ENCODE peak calls at places on chromosomes 1 and 21, in ten cellular contexts. R, I, K, P, L, T, G, Z, B and F are unnamed samples.
A peak's percentile ranks its signal among the peaks of the same experiment; 100 is the strongest.

GRCh38 chr1:100455478-100456072 is 82.4 kb upstream of the GPR88 start:
- DNase-seq in R (no peak), I (no peak), K (peak; percentile 39), P (no peak), L (no peak), T (peak; percentile 35), G (no peak), Z (no peak), B (no peak), F (no peak)

GRCh38 chr1:182716740-182717720 is 32.6 kb upstream of the RGS8 start:
- DNase-seq in R (no peak), I (no peak), K (no peak), P (no peak), L (peak; percentile 22), T (no peak), G (no peak), Z (no peak), B (no peak), F (no peak)

GRCh38 chr1:46611691-46612221 is 4.9 kb downstream of the MOB3C start:
- DNase-seq in R (no peak), I (no peak), K (no peak), P (no peak), L (no peak), T (no peak), G (no peak), Z (peak; percentile 48), B (no peak), F (no peak)

GRCh38 chr21:15894596-15894995 is 164.8 kb downstream of the USP25 start:
- DNase-seq in R (no peak), I (no peak), K (no peak), P (no peak), L (no peak), T (peak; percentile 51), G (no peak), Z (no peak), B (no peak), F (no peak)

GRCh38 chr1:151773698-151774097 is 10.4 kb upstream of the MRPL9 start:
- DNase-seq in R (no peak), I (no peak), K (no peak), P (no peak), L (no peak), T (peak; percentile 47), G (no peak), Z (no peak), B (no peak), F (no peak)

GRCh38 chr1:203592728-203593127 is 33.9 kb upstream of the ATP2B4 start:
- DNase-seq in R (no peak), I (no peak), K (no peak), P (no peak), L (no peak), T (peak; percentile 95), G (no peak), Z (no peak), B (no peak), F (no peak)

GRCh38 chr1:41013024-41013423 is 8.5 kb downstream of the SLFNL1 start:
- DNase-seq in R (no peak), I (no peak), K (no peak), P (no peak), L (no peak), T (no peak), G (no peak), Z (no peak), B (no peak), F (no peak)

GRCh38 chr1:42926235-42926869 is 32.3 kb downstream of the SLC2A1 start:
- DNase-seq in R (no peak), I (no peak), K (no peak), P (no peak), L (no peak), T (no peak), G (no peak), Z (peak; percentile 43), B (no peak), F (no peak)

GRCh38 chr1:202631076-202631923 is 79.0 kb downstream of the SYT2 start:
- DNase-seq in R (no peak), I (no peak), K (no peak), P (no peak), L (no peak), T (no peak), G (no peak), Z (no peak), B (no peak), F (no peak)

GRCh38 chr1:100710881-100711660 is 8.5 kb upstream of the VCAM1 start:
- DNase-seq in R (no peak), I (no peak), K (no peak), P (no peak), L (no peak), T (peak; percentile 57), G (no peak), Z (no peak), B (no peak), F (no peak)

GRCh38 chr1:226820935-226821718 is 49.3 kb upstream of the PSEN2 start:
- DNase-seq in R (peak; percentile 90), I (peak; percentile 99), K (no peak), P (no peak), L (no peak), T (peak; percentile 98), G (no peak), Z (no peak), B (no peak), F (no peak)

GRCh38 chr1:41496080-41497055 is 11.9 kb upstream of the EDN2 start:
- DNase-seq in R (peak; percentile 90), I (no peak), K (no peak), P (no peak), L (peak; percentile 59), T (peak; percentile 92), G (peak; percentile 57), Z (peak; percentile 95), B (peak; percentile 56), F (peak; percentile 89)

GRCh38 chr1:19622204-19622603 is 21.9 kb upstream of the NBL1 start:
- DNase-seq in R (no peak), I (no peak), K (no peak), P (no peak), L (no peak), T (no peak), G (no peak), Z (no peak), B (no peak), F (no peak)

DNA sequence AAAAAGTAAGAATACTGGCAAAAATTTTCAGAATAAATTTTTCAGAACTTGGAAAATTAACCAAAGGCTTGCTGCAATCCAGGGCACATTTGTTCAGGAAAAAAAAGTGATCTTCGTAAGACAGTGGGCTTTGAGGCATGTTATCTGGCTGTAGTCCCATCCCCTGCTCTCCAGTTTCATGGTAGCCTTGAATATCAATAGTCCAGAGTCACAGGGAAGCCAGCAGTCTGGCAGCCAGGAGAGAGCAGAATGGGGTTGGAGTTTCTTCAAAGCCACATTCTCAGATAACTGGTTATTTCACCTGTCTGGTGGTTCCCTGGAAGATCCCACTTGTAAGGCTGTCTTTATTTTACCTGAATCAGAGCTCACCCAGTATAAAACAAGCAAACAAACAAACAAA is 669.3 kb downstream of the MATN1 start:
- DNase-seq in R (no peak), I (no peak), K (no peak), P (no peak), L (no peak), T (no peak), G (no peak), Z (no peak), B (no peak), F (no peak)
- TF ChIP-seq CTCF in R (no peak), I (no peak), K (no peak), P (no peak), L (no peak), T (no peak), G (no peak), Z (no peak), B (no peak), F (no peak)

DNA sequence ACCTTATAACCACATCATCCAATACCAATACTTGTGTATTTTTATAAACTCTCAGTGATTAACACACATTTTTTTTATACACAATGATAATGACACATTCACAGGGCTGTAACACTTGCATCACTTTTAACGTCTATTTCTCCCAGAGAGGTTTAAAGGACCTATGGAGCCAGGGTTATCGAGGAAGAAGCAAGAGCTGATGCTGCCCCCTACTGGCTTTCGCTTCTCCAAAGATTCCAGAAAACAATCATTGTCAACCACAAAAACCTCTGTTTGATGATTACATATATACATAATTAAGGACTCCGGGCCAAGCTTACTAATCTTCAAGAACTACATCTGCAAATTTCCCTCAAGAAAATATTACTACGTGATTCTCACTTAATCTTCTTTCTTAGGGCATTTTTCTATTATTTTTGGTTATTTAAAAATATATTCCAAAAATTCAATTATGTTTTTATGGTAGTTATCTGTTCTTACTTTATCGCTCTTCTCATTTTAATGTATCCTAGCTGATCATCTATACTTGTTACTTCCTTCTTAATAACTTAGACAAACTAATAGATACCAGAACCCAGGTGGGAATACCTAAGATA is 214.5 kb downstream of the VAV3 start:
- DNase-seq in R (no peak), I (peak; percentile 20), K (peak; percentile 78), P (no peak), L (no peak), T (peak; percentile 55), G (peak; percentile 70), Z (peak; percentile 89), B (peak; percentile 84), F (peak; percentile 71)
- TF ChIP-seq CTCF in R (no peak), I (peak; percentile 77), K (peak; percentile 94), P (peak; percentile 35), L (peak; percentile 73), T (peak; percentile 77), G (peak; percentile 92), Z (peak; percentile 94), B (peak; percentile 92), F (peak; percentile 74)

GRCh38 chr1:224931605-224932004 is 2.1 kb downstream of the DNAH14 start:
- DNase-seq in R (no peak), I (no peak), K (no peak), P (no peak), L (no peak), T (no peak), G (no peak), Z (no peak), B (no peak), F (no peak)

GRCh38 chr1:224928906-224929305 is 569 bp upstream of the DNAH14 start:
- DNase-seq in R (no peak), I (no peak), K (no peak), P (no peak), L (no peak), T (no peak), G (no peak), Z (no peak), B (no peak), F (no peak)

GRCh38 chr1:224933584-224933983 is 4.1 kb downstream of the DNAH14 start:
- DNase-seq in R (no peak), I (no peak), K (no peak), P (no peak), L (no peak), T (no peak), G (no peak), Z (no peak), B (no peak), F (no peak)

GRCh38 chr1:224932607-224933249 is 3.3 kb downstream of the DNAH14 start:
- DNase-seq in R (no peak), I (no peak), K (no peak), P (no peak), L (no peak), T (no peak), G (no peak), Z (no peak), B (no peak), F (no peak)

GRCh38 chr1:224929335-224930237 is at the start of gene DNAH14:
- DNase-seq in R (peak; percentile 71), I (peak; percentile 43), K (no peak), P (no peak), L (peak; percentile 60), T (peak; percentile 84), G (peak; percentile 63), Z (peak; percentile 95), B (peak; percentile 87), F (peak; percentile 70)
- TF ChIP-seq CTCF in R (no peak), I (no peak), K (no peak), P (no peak), L (no peak), T (no peak), G (no peak), Z (no peak), B (no peak), F (no peak)

GRCh38 chr1:30823969-30824735 is 66.6 kb upstream of the LAPTM5 start:
- DNase-seq in R (peak; percentile 96), I (peak; percentile 97), K (peak; percentile 22), P (peak; percentile 28), L (peak; percentile 89), T (peak; percentile 100), G (peak; percentile 96), Z (peak; percentile 99), B (peak; percentile 92), F (peak; percentile 98)
- TF ChIP-seq CTCF in R (peak; percentile 15), I (no peak), K (no peak), P (no peak), L (no peak), T (no peak), G (no peak), Z (no peak), B (no peak), F (no peak)